ENCODE peak calls at places on chromosomes 4 and X, in six cellular contexts. One of them, this sample, is unnamed.
A peak's percentile ranks its signal among the peaks of the same experiment; 100 is the strongest.

GRCh38 chrX:42941671-42942070 is 163.7 kb upstream of the PPP1R2C start:
- DNase-seq in H9: no peak
- DNase-seq in mesenchymal stem cell: no peak
- DNase-seq in IMR-90: no peak
- DNase-seq in H1: no peak
- DNase-seq in neuronal stem cell: no peak
- DNase-seq in this sample: no peak

GRCh38 chr4:124212835-124213640 is 499.5 kb downstream of the ANKRD50 start:
- DNase-seq in H9: no peak
- DNase-seq in mesenchymal stem cell: peak; percentile 40
- DNase-seq in IMR-90: peak; percentile 34
- DNase-seq in H1: no peak
- DNase-seq in neuronal stem cell: no peak
- DNase-seq in this sample: no peak

GRCh38 chr4:80306255-80306654 is 29.3 kb upstream of the CFAP299 start:
- DNase-seq in H9: no peak
- DNase-seq in mesenchymal stem cell: peak; percentile 7
- DNase-seq in IMR-90: peak; percentile 54
- DNase-seq in H1: no peak
- DNase-seq in neuronal stem cell: no peak
- DNase-seq in this sample: no peak

GRCh38 chr4:141102367-141102766 is 30.9 kb downstream of the RNF150 start:
- DNase-seq in H9: no peak
- DNase-seq in mesenchymal stem cell: peak; percentile 49
- DNase-seq in IMR-90: peak; percentile 80
- DNase-seq in H1: no peak
- DNase-seq in neuronal stem cell: no peak
- DNase-seq in this sample: peak; percentile 5

GRCh38 chr4:26885912-26886274 is 25.3 kb downstream of the STIM2 start:
- DNase-seq in H9: no peak
- DNase-seq in mesenchymal stem cell: no peak
- DNase-seq in IMR-90: no peak
- DNase-seq in H1: no peak
- DNase-seq in neuronal stem cell: no peak
- DNase-seq in this sample: no peak

GRCh38 chr4:149280886-149281285 is 534.8 kb downstream of the IQCM start:
- DNase-seq in H9: no peak
- DNase-seq in mesenchymal stem cell: no peak
- DNase-seq in IMR-90: peak; percentile 48
- DNase-seq in H1: no peak
- DNase-seq in neuronal stem cell: no peak
- DNase-seq in this sample: no peak

GRCh38 chr4:95640337-95640736 is 91.6 kb upstream of the UNC5C start:
- DNase-seq in H9: no peak
- DNase-seq in mesenchymal stem cell: peak; percentile 9
- DNase-seq in IMR-90: no peak
- DNase-seq in H1: no peak
- DNase-seq in neuronal stem cell: no peak
- DNase-seq in this sample: no peak

GRCh38 chrX:16714504-16714903 is 2.0 kb upstream of the CTPS2 start:
- DNase-seq in H9: no peak
- DNase-seq in mesenchymal stem cell: no peak
- DNase-seq in IMR-90: no peak
- DNase-seq in H1: no peak
- DNase-seq in neuronal stem cell: no peak
- DNase-seq in this sample: no peak

GRCh38 chr4:184409911-184410692 is 64.2 kb downstream of the IRF2 start:
- DNase-seq in H9: no peak
- DNase-seq in mesenchymal stem cell: no peak
- DNase-seq in IMR-90: no peak
- DNase-seq in H1: no peak
- DNase-seq in neuronal stem cell: no peak
- DNase-seq in this sample: no peak

GRCh38 chr4:15240764-15241163 is 187.1 kb upstream of the C1QTNF7 start:
- DNase-seq in H9: no peak
- DNase-seq in mesenchymal stem cell: peak; percentile 74
- DNase-seq in IMR-90: peak; percentile 61
- DNase-seq in H1: no peak
- DNase-seq in neuronal stem cell: no peak
- DNase-seq in this sample: no peak

GRCh38 chr4:72473434-72473900 is 95.6 kb downstream of the ADAMTS3 start:
- DNase-seq in H9: no peak
- DNase-seq in mesenchymal stem cell: peak; percentile 4
- DNase-seq in IMR-90: no peak
- DNase-seq in H1: no peak
- DNase-seq in neuronal stem cell: no peak
- DNase-seq in this sample: no peak

GRCh38 chr4:17687237-17687857 is 72.9 kb downstream of the MED28 start:
- DNase-seq in H9: no peak
- DNase-seq in mesenchymal stem cell: no peak
- DNase-seq in IMR-90: no peak
- DNase-seq in H1: no peak
- DNase-seq in neuronal stem cell: no peak
- DNase-seq in this sample: no peak
- H3K23ac ChIP-seq in H9: no peak overlapping the region
- H3K23ac ChIP-seq in mesenchymal stem cell: no peak overlapping the region
- H3K23ac ChIP-seq in IMR-90: no peak overlapping the region
- H3K23ac ChIP-seq in H1: no peak overlapping the region
- H3K23ac ChIP-seq in neuronal stem cell: no peak overlapping the region
- H3K23ac ChIP-seq in this sample: no peak overlapping the region

GRCh38 chr4:177987896-177988295 is 545.7 kb upstream of the AGA start:
- DNase-seq in H9: no peak
- DNase-seq in mesenchymal stem cell: no peak
- DNase-seq in IMR-90: no peak
- DNase-seq in H1: no peak
- DNase-seq in neuronal stem cell: no peak
- DNase-seq in this sample: no peak
- H4K91ac ChIP-seq in H9: no peak overlapping the region
- H4K91ac ChIP-seq in mesenchymal stem cell: no peak overlapping the region
- H4K91ac ChIP-seq in IMR-90: no peak overlapping the region
- H4K91ac ChIP-seq in H1: no peak overlapping the region
- H4K91ac ChIP-seq in neuronal stem cell: no peak overlapping the region
- H4K91ac ChIP-seq in this sample: no peak overlapping the region

GRCh38 chrX:12790878-12791252 is 347 bp upstream of the PRPS2 start:
- DNase-seq in H9: no peak
- DNase-seq in mesenchymal stem cell: no peak
- DNase-seq in IMR-90: no peak
- DNase-seq in H1: no peak
- DNase-seq in neuronal stem cell: no peak
- DNase-seq in this sample: no peak

GRCh38 chrX:12789976-12790375 is 1.2 kb upstream of the PRPS2 start:
- DNase-seq in H9: no peak
- DNase-seq in mesenchymal stem cell: no peak
- DNase-seq in IMR-90: no peak
- DNase-seq in H1: no peak
- DNase-seq in neuronal stem cell: no peak
- DNase-seq in this sample: no peak

GRCh38 chrX:12792711-12793110 is 1.5 kb downstream of the PRPS2 start:
- DNase-seq in H9: no peak
- DNase-seq in mesenchymal stem cell: no peak
- DNase-seq in IMR-90: no peak
- DNase-seq in H1: no peak
- DNase-seq in neuronal stem cell: no peak
- DNase-seq in this sample: no peak

GRCh38 chrX:12791253-12792228 is at the start of gene PRPS2:
- DNase-seq in H9: peak; percentile 72
- DNase-seq in mesenchymal stem cell: peak; percentile 51
- DNase-seq in IMR-90: peak; percentile 18
- DNase-seq in H1: peak; percentile 76
- DNase-seq in neuronal stem cell: peak; percentile 48
- DNase-seq in this sample: no peak

DNA sequence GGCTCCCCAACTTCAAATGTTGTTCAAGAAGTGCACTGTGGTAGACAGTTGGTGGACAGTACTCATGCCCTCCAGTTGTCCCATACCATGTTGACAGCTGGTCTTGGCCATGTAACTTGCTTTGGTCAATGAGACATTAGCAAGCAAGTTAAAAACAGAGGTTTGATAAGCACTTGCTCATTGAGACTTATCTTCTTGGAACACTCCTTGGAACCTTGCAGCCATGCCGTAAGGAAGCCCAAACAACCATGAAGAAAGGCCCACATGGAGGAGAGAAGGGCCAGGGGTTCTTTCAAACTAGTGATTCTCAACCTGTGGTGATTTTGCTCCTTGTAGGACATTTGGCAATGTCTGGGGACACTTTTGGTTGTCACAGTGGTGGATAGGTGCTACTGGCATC is 2.6 kb upstream of the PRPS2 start:
- DNase-seq in H9: no peak
- DNase-seq in mesenchymal stem cell: no peak
- DNase-seq in IMR-90: no peak
- DNase-seq in H1: no peak
- DNase-seq in neuronal stem cell: no peak
- DNase-seq in this sample: no peak
- H3K4me2 ChIP-seq in H9: no peak overlapping the region
- H3K4me2 ChIP-seq in mesenchymal stem cell: no peak overlapping the region
- H3K4me2 ChIP-seq in IMR-90: no peak overlapping the region
- H3K4me2 ChIP-seq in H1: no peak overlapping the region
- H3K4me2 ChIP-seq in neuronal stem cell: no peak overlapping the region
- H3K4me2 ChIP-seq in this sample: no peak overlapping the region

GRCh38 chr4:3703343-3703676 is 62.9 kb upstream of the ADRA2C start:
- DNase-seq in H9: no peak
- DNase-seq in mesenchymal stem cell: no peak
- DNase-seq in IMR-90: no peak
- DNase-seq in H1: no peak
- DNase-seq in neuronal stem cell: no peak
- DNase-seq in this sample: no peak

GRCh38 chr4:3703677-3704521 is 62.3 kb upstream of the ADRA2C start:
- DNase-seq in H9: no peak
- DNase-seq in mesenchymal stem cell: no peak
- DNase-seq in IMR-90: no peak
- DNase-seq in H1: no peak
- DNase-seq in neuronal stem cell: no peak
- DNase-seq in this sample: no peak

GRCh38 chr4:3701271-3702083 is 64.7 kb upstream of the ADRA2C start:
- DNase-seq in H9: no peak
- DNase-seq in mesenchymal stem cell: no peak
- DNase-seq in IMR-90: no peak
- DNase-seq in H1: no peak
- DNase-seq in neuronal stem cell: no peak
- DNase-seq in this sample: no peak

GRCh38 chr4:3702084-3702521 is 64.1 kb upstream of the ADRA2C start:
- DNase-seq in H9: no peak
- DNase-seq in mesenchymal stem cell: no peak
- DNase-seq in IMR-90: no peak
- DNase-seq in H1: no peak
- DNase-seq in neuronal stem cell: no peak
- DNase-seq in this sample: no peak

DNA sequence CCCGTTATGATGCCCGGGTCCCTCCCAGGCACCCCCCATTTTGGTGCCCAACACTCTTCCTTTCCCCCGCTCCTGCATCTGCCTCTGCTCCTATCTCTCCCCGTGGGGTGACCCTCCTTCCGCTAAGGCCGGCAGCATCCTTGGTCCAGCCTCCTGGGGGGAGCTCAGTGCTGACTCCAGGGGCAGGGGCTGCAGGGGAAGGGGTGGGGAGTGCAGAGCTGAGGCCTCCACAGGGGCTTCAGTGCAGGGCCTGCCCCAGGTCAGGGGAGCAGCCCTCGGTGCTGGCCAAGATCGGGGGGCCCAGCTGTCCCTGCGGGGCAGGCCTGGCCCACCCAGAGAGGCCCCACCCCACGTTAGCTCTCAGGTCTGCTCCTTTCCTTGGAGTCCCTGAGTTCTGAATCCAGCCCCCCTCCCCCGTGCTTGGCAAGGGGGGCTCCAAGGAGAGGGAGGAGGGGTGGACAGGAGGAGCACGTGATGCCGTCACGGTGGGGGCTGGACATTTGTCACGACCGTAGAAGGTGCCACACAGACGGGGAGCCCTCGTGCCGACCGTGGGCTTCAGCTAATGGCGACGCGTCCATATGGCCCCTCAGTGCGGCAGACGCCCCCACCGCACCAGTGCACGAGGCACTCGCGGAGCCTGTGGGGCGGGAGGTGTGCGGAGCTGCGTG is 63.5 kb upstream of the ADRA2C start:
- DNase-seq in H9: no peak
- DNase-seq in mesenchymal stem cell: no peak
- DNase-seq in IMR-90: no peak
- DNase-seq in H1: no peak
- DNase-seq in neuronal stem cell: no peak
- DNase-seq in this sample: no peak
- H3K23ac ChIP-seq in H9: no peak overlapping the region
- H3K23ac ChIP-seq in mesenchymal stem cell: no peak overlapping the region
- H3K23ac ChIP-seq in IMR-90: no peak overlapping the region
- H3K23ac ChIP-seq in H1: no peak overlapping the region
- H3K23ac ChIP-seq in neuronal stem cell: peak overlapping the region; percentile 37
- H3K23ac ChIP-seq in this sample: no peak overlapping the region

GRCh38 chr4:1035510-1035909 is 24.1 kb downstream of the FGFRL1 start:
- DNase-seq in H9: no peak
- DNase-seq in mesenchymal stem cell: no peak
- DNase-seq in IMR-90: no peak
- DNase-seq in H1: no peak
- DNase-seq in neuronal stem cell: no peak
- DNase-seq in this sample: no peak

GRCh38 chr4:1031956-1032795 is 20.8 kb downstream of the FGFRL1 start:
- DNase-seq in H9: no peak
- DNase-seq in mesenchymal stem cell: no peak
- DNase-seq in IMR-90: no peak
- DNase-seq in H1: no peak
- DNase-seq in neuronal stem cell: no peak
- DNase-seq in this sample: no peak

GRCh38 chr4:1036095-1036494 is 24.7 kb downstream of the FGFRL1 start:
- DNase-seq in H9: no peak
- DNase-seq in mesenchymal stem cell: no peak
- DNase-seq in IMR-90: no peak
- DNase-seq in H1: no peak
- DNase-seq in neuronal stem cell: no peak
- DNase-seq in this sample: no peak

GRCh38 chr4:1032861-1033260 is 21.4 kb downstream of the FGFRL1 start:
- DNase-seq in H9: no peak
- DNase-seq in mesenchymal stem cell: no peak
- DNase-seq in IMR-90: no peak
- DNase-seq in H1: no peak
- DNase-seq in neuronal stem cell: no peak
- DNase-seq in this sample: no peak

GRCh38 chr4:1033840-1034551 is 22.6 kb downstream of the FGFRL1 start:
- DNase-seq in H9: no peak
- DNase-seq in mesenchymal stem cell: no peak
- DNase-seq in IMR-90: peak; percentile 18
- DNase-seq in H1: no peak
- DNase-seq in neuronal stem cell: no peak
- DNase-seq in this sample: no peak
- H4K91ac ChIP-seq in H9: no peak overlapping the region
- H4K91ac ChIP-seq in mesenchymal stem cell: no peak overlapping the region
- H4K91ac ChIP-seq in IMR-90: peak overlapping the region; percentile 81
- H4K91ac ChIP-seq in H1: no peak overlapping the region
- H4K91ac ChIP-seq in neuronal stem cell: peak overlapping the region; percentile 72
- H4K91ac ChIP-seq in this sample: no peak overlapping the region

This sample was measured in trophoblast cell.